ENCODE peak calls at places on chromosomes 2 and 18, in five cellular contexts. Z is GM23248, H is sigmoid colon, Q is body of pancreas, E is HepG2. M is an unnamed sample.

GRCh38 chr2:121256720-121257475 is 28.1 kb downstream of the TFCP2L1 start:
- DNase-seq in H (peak; percentile 26), Z (no peak), E (no peak), Q (no peak), M (no peak)

GRCh38 chr2:231181848-231182247 is 16.6 kb upstream of the ARMC9 start:
- DNase-seq in Q (peak; percentile 72), Z (peak; percentile 83), H (peak; percentile 81), E (peak; percentile 78), M (peak; percentile 68)

GRCh38 chr2:26933638-26934334 is 36.7 kb upstream of the MAPRE3 start:
- DNase-seq in Z (no peak), H (no peak), Q (no peak), E (no peak), M (no peak)

GRCh38 chr2:232376260-232376659 is 2.3 kb upstream of the ALPP start:
- DNase-seq in Z (no peak), H (peak; percentile 5), Q (no peak), E (no peak), M (no peak)

GRCh38 chr2:176392125-176392704 is 123.0 kb downstream of the MTX2 start:
- DNase-seq in Z (no peak), H (no peak), E (no peak), Q (no peak), M (no peak)

GRCh38 chr2:174248998-174249592 is 763 bp upstream of the OLA1 start:
- DNase-seq in E (no peak), H (no peak), Q (no peak), Z (no peak), M (no peak)

GRCh38 chr2:38672445-38673364 is 6.8 kb downstream of the GALM start:
- DNase-seq in Z (no peak), Q (no peak), H (peak; percentile 0), E (no peak), M (no peak)

GRCh38 chr2:212208467-212208866 is 330.1 kb downstream of the ERBB4 start:
- DNase-seq in Q (no peak), E (no peak), H (no peak), Z (no peak), M (no peak)

GRCh38 chr2:43131051-43131889 is 95.1 kb downstream of the ZFP36L2 start:
- DNase-seq in Z (peak; percentile 97), E (peak; percentile 80), Q (peak; percentile 86), H (peak; percentile 84), M (peak; percentile 75)

GRCh38 chr18:23864620-23865019 is 149.9 kb upstream of the TTC39C start:
- DNase-seq in E (no peak), Z (no peak), Q (no peak), H (no peak), M (no peak)

GRCh38 chr2:69166812-69167468 is 154.0 kb downstream of the ANTXR1 start:
- DNase-seq in Z (no peak), H (no peak), E (peak; percentile 99), Q (no peak), M (no peak)

GRCh38 chr2:96507957-96508520 is 2.9 kb upstream of the NEURL3 start:
- DNase-seq in H (peak; percentile 84), E (peak; percentile 57), Z (peak; percentile 86), Q (peak; percentile 77), M (no peak)

GRCh38 chr18:50509012-50509411 is 50.9 kb upstream of the MAPK4 start:
- DNase-seq in Z (no peak), E (no peak), Q (no peak), H (no peak), M (no peak)

GRCh38 chr2:223052710-223053261 is 796 bp downstream of the KCNE4 start:
- DNase-seq in E (no peak), H (peak; percentile 72), Q (no peak), Z (no peak), M (no peak)

GRCh38 chr18:63783394-63783793 is 8.2 kb downstream of the SERPINB7 start:
- DNase-seq in Q (no peak), H (no peak), E (no peak), Z (no peak), M (no peak)

GRCh38 chr2:234840336-234840735 is 111.5 kb upstream of the SH3BP4 start:
- DNase-seq in E (peak; percentile 69), Z (peak; percentile 91), Q (peak; percentile 51), H (no peak), M (no peak)

GRCh38 chr2:113232730-113233129 is 46.0 kb downstream of the PAX8 start:
- DNase-seq in E (no peak), H (no peak), Z (no peak), Q (no peak), M (no peak)

GRCh38 chr2:2296400-2296799 is 34.7 kb downstream of the MYT1L start:
- DNase-seq in Z (no peak), H (no peak), E (no peak), Q (no peak), M (no peak)

DNA sequence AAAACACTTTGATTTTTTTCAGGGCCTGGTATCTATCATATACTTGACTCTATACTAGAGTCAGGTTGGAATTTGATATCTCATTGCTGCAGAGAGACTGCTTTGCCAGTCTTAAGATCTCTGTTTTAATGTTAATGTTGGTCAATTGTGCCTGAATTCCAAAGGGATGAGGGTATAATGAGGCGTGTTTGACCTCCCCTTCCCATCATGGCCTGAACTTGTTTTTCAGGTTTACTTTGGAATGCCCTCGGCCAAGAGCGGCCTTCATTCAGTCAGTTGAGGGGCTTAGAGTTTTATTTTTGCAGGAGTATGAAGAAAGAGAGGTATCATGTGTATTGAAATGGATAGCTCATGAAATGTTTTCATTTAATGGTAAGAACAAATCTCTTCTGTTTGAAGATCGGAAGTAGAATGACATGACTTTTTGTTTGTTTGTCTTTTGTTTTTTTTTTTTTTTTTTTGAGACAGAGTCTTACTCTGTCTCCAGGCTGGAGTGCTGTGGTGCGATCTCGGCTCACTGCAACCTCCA is 119.0 kb downstream of the KIAA1328 start:
- DNase-seq in H (no peak), Z (no peak), E (no peak), Q (no peak), M (no peak)
- H3K4me3 ChIP-seq in H (no peak overlapping the region), Z (no peak overlapping the region), E (no peak overlapping the region), Q (no peak overlapping the region), M (no peak overlapping the region)

DNA sequence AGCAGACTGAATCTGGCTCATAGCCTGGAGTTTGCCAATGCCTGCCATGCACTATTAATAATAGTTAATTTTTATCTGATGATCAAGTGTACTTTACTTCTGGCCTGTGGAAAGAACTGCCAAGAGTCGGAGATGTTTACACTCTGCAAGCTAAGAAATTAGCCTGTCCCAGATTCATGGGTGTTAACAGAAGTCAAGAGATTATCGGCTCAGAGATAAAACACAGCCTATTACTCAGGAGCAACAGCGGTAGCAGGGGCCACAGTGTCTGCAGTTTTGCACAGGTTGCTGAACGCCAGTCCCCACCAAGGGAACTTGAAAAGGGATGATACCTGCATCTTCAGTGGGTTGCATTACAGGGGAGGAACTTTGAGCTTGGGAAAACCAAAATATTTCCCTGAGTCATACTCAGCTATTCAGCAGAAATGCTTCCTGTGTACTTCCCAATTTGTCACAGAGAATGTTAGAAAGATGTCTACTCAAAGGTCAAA is 4.3 kb upstream of the ADI1 start:
- DNase-seq in E (peak; percentile 65), H (no peak), Z (peak; percentile 64), Q (peak; percentile 40), M (no peak)
- H3K4me3 ChIP-seq in E (peak overlapping the region; percentile 44), H (no peak overlapping the region), Z (no peak overlapping the region), Q (no peak overlapping the region), M (peak overlapping the region; percentile 53)

GRCh38 chr2:32864761-32865160 is 82.0 kb upstream of the LTBP1 start:
- DNase-seq in E (no peak), H (no peak), Z (peak; percentile 74), Q (no peak), M (no peak)

GRCh38 chr2:32863803-32864202 is 83.0 kb upstream of the LTBP1 start:
- DNase-seq in H (no peak), E (no peak), Z (peak; percentile 56), Q (no peak), M (no peak)

GRCh38 chr2:32864337-32864736 is 82.4 kb upstream of the LTBP1 start:
- DNase-seq in Z (peak; percentile 84), Q (no peak), E (no peak), H (no peak), M (no peak)

GRCh38 chr2:32863326-32863725 is 83.4 kb upstream of the LTBP1 start:
- DNase-seq in H (no peak), Q (no peak), E (no peak), Z (no peak), M (no peak)

DNA sequence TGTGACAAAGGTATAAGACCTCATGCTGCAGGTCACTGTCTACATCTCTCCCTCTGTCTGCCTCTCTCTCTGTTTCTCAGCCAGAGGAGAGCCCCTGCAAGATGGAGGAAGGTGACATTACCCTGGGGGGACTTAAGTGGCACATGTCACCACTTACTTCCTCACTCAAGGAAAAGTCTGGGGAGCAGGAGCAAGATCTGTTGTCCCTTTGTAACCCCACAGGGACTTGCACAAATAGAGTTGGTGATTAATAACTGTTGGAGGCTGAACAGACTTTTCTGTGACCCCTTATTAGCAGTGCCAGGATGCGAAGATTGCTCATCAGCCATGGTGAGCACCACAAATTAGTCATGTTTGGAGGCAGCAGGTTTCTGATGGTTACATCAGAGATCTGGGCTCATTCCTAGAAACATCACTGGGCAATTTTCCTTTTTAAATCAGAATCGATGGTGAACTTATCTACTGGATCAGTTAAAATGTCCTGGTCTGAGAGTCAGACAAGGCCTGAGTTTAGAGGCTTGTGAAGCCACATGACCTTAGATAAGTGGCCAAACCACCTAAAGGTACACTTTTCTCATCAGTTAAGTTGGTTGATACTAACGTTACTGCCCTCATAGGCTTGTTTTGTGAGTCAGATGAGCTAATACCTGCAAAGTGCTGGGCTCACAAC is 81.2 kb upstream of the LTBP1 start:
- DNase-seq in E (no peak), H (no peak), Z (peak; percentile 97), Q (no peak), M (no peak)
- H3K4me3 ChIP-seq in E (no peak overlapping the region), H (no peak overlapping the region), Z (peak overlapping the region; percentile 45), Q (no peak overlapping the region), M (no peak overlapping the region)

GRCh38 chr18:11148655-11149440 is 521 bp downstream of the PIEZO2 start:
- DNase-seq in Q (no peak), E (no peak), H (no peak), Z (peak; percentile 35), M (no peak)
- H3K4me3 ChIP-seq in Q (no peak overlapping the region), E (peak overlapping the region; percentile 57), H (peak overlapping the region; percentile 27), Z (peak overlapping the region; percentile 67), M (peak overlapping the region; percentile 77)

GRCh38 chr18:55893948-55894347 is 306.0 kb upstream of the TCF4 start:
- DNase-seq in Z (no peak), H (no peak), E (no peak), Q (no peak), M (no peak)
- H3K4me3 ChIP-seq in Z (no peak overlapping the region), H (no peak overlapping the region), E (no peak overlapping the region), Q (no peak overlapping the region), M (no peak overlapping the region)

GRCh38 chr2:74585406-74586182 is 31.1 kb downstream of the DOK1 start:
- DNase-seq in Q (no peak), Z (no peak), H (no peak), E (no peak), M (no peak)
- H3K4me3 ChIP-seq in Q (no peak overlapping the region), Z (no peak overlapping the region), H (no peak overlapping the region), E (no peak overlapping the region), M (no peak overlapping the region)

DNA sequence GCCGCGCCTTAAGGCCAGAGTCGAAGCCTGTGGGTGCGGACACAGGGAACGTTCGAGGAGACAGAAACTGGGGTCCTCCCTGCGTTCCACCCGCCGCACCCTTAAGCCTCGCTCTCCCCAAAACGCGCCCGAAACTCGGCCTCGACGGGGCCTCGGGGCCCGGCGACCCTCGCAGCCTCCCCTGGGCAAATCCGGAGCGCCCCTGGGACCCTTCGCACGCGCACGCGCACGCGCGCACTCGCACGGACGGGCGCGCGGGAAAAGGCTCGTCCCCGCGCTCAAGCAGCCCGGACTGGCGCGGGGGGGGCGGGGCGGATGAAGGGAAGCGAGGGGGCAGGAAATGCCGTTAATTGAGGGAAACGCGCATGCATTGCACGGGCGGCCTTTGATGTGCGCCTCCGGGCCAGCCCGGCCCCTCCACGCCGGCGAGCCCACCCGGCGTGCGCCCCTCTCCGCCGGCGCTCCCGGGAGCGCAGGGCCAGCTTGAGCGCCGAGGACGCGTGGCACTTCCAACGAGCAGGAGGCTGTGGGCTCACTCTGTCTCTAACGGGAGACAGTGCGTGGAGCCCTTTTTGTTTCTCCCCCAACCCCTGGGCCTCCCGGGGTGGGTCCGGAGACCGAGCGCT is 5.4 kb upstream of the SALL3 start:
- DNase-seq in Q (no peak), E (no peak), Z (no peak), H (no peak), M (no peak)
- H3K4me3 ChIP-seq in Q (no peak overlapping the region), E (no peak overlapping the region), Z (no peak overlapping the region), H (no peak overlapping the region), M (peak overlapping the region; percentile 16)

M was measured in thoracic aorta.